ENCODE peak calls at places on chromosomes 11 and 22, in six cellular contexts. E is prostate gland; D is psoas muscle; Y is spleen; H is right lobe of liver; N is CD4-positive, alpha-beta T cell. R is an unnamed sample.

GRCh38 chr11:2837096-2837601 is 48.4 kb downstream of the CDKN1C start:
- DNase-seq in E (peak; percentile 61), D (peak; percentile 87), Y (no peak), H (no peak), N (no peak), R (peak; percentile 93)

GRCh38 chr11:71948314-71949027 is 19.6 kb downstream of the RNF121 start:
- DNase-seq in E (no peak), D (no peak), Y (no peak), H (peak; percentile 53), N (no peak), R (no peak)

GRCh38 chr11:68661014-68661413 is 23.3 kb upstream of the GAL start:
- DNase-seq in E (no peak), D (no peak), Y (peak; percentile 25), H (no peak), N (no peak), R (peak; percentile 37)

GRCh38 chr11:6438979-6439571 is 1.7 kb downstream of the HPX start:
- DNase-seq in E (peak; percentile 55), D (no peak), Y (no peak), H (peak; percentile 33), N (no peak), R (no peak)

GRCh38 chr11:4704790-4705334 is 278 bp downstream of the MMP26 start:
- DNase-seq in E (no peak), D (no peak), Y (no peak), H (no peak), N (no peak), R (no peak)

GRCh38 chr22:45006873-45007246 is 2.9 kb downstream of the PHF21B start:
- DNase-seq in E (peak; percentile 43), D (no peak), Y (no peak), H (no peak), N (no peak), R (no peak)

GRCh38 chr22:29115682-29116313 is 43.0 kb downstream of the KREMEN1 start:
- DNase-seq in E (no peak), D (no peak), Y (no peak), H (no peak), N (no peak), R (no peak)

GRCh38 chr11:9855579-9856260 is 191.8 kb downstream of the SWAP70 start:
- DNase-seq in E (no peak), D (no peak), Y (no peak), H (no peak), N (no peak), R (no peak)

GRCh38 chr11:26014456-26015115 is 317.3 kb upstream of the ANO3 start:
- DNase-seq in E (no peak), D (no peak), Y (no peak), H (no peak), N (no peak), R (no peak)

GRCh38 chr22:36162127-36163034 is 1.8 kb upstream of the APOL3 start:
- DNase-seq in E (no peak), D (no peak), Y (no peak), H (no peak), N (no peak), R (no peak)
- H3K27ac ChIP-seq in E (no peak overlapping the region), D (no peak overlapping the region), Y (peak overlapping the region; percentile 96), H (peak overlapping the region; percentile 53), N (peak overlapping the region; percentile 93), R (no peak overlapping the region)

GRCh38 chr11:121066623-121067022 is 34.4 kb upstream of the TECTA start:
- DNase-seq in E (no peak), D (no peak), Y (no peak), H (no peak), N (no peak), R (no peak)
- TF ChIP-seq CTCF in E (no peak), D (no peak), Y (no peak), H (no peak), N (no peak), R (no peak)

GRCh38 chr11:1466784-1467183 is 19.8 kb downstream of the MOB2 start:
- DNase-seq in E (no peak), D (no peak), Y (no peak), H (no peak), N (no peak), R (no peak)
- H3K27ac ChIP-seq in E (no peak overlapping the region), D (no peak overlapping the region), Y (no peak overlapping the region), H (no peak overlapping the region), N (no peak overlapping the region), R (no peak overlapping the region)

GRCh38 chr22:18001040-18001893 is 23.1 kb downstream of the MICAL3 start:
- DNase-seq in E (peak; percentile 85), D (peak; percentile 95), Y (peak; percentile 94), H (peak; percentile 93), N (peak; percentile 31), R (peak; percentile 97)
- TF ChIP-seq CTCF in E (peak; percentile 59), D (peak; percentile 64), Y (peak; percentile 44), H (peak; percentile 48), N (peak; percentile 33), R (peak; percentile 27)

DNA sequence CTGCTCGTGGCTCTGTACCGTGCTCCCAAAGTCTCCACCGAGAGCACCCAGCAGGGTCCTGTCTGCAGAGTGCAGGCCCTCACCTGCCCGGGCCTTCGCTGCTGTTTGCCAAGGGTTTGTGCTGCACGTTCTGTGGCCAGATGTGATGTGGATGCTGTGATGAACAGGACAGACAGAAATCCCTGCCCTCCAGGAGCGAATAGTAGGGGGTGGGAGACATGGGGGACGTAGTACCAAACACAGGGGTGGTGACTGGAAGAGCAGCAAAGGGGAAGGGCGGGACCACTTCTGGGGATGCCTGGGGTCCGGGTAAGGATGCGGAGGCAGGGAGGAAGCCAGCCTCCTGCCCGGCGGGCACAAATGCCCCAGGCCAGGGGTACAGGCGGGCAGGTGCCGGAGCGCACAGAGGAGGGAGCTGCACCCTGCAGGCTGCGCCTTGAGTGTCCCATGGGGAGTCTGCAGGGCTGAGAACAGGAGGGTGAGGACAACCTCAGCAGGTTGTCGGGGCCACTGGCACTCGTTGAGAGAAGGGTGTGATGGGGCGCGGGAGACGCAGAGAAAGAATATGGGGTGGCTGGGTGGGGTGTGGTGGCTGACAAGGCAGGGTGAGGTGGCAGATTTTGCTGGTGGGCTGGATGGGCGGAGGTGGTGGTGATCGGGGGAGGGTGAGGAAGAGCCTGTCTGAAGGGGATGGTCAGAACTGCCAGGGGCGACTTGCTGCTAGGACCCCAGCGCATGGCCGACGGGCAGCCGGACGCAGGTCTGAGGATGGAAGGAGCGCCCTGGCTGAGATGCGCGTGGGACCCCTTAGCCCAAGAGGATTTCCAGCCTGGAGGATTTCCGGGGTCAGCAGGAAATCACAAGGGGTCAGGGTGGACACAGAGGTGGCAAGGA is 16.3 kb upstream of the CTSD start:
- DNase-seq in E (no peak), D (no peak), Y (peak; percentile 73), H (no peak), N (no peak), R (no peak)
- H3K27ac ChIP-seq in E (no peak overlapping the region), D (no peak overlapping the region), Y (no peak overlapping the region), H (no peak overlapping the region), N (no peak overlapping the region), R (no peak overlapping the region)

GRCh38 chr11:113979427-113979826 is 4.5 kb downstream of the HTR3A start:
- DNase-seq in E (no peak), D (no peak), Y (no peak), H (no peak), N (no peak), R (no peak)

GRCh38 chr11:113971506-113972195 is 3.3 kb upstream of the HTR3A start:
- DNase-seq in E (no peak), D (no peak), Y (no peak), H (no peak), N (no peak), R (no peak)

GRCh38 chr11:113977701-113978100 is 2.8 kb downstream of the HTR3A start:
- DNase-seq in E (no peak), D (no peak), Y (peak; percentile 82), H (no peak), N (no peak), R (no peak)

GRCh38 chr11:113977071-113977490 is 2.2 kb downstream of the HTR3A start:
- DNase-seq in E (no peak), D (no peak), Y (no peak), H (no peak), N (no peak), R (no peak)

DNA sequence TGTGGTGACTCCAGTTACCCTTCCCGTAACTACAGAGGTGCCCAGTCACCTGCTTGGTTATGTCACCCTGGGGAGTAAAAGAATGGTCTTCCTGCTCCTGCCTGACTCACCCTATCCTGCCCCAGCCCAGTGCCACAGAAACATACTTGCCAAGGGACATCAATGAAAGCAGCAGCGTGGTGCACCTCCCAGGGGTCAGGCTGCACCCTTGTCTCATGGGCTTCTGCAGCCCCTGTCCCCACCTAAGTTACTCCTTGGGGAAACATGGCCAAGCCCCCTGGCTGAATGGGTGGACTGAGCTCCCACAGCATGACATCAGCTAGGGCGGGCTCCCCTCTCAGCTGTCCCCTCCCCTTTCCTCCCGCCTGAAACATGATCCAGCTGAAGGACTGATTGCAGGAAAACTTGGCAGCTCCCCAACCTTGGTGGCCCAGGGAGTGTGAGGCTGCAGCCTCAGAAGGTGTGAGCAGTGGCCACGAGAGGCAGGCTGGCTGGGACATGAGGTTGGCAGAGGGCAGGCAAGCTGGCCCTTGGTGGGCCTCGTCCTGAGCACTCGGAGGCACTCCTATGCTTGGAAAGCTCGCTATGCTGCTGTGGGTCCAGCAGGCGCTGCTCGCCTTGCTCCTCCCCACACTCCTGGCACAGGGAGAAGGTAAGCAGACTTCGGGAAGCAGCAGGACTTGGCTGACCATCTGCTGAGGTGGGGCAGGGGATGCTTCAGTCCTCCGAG is at the start of gene HTR3A:
- DNase-seq in E (peak; percentile 15), D (peak; percentile 73), Y (no peak), H (peak; percentile 45), N (no peak), R (peak; percentile 93)
- TF ChIP-seq CTCF in E (no peak), D (no peak), Y (no peak), H (no peak), N (no peak), R (no peak)

DNA sequence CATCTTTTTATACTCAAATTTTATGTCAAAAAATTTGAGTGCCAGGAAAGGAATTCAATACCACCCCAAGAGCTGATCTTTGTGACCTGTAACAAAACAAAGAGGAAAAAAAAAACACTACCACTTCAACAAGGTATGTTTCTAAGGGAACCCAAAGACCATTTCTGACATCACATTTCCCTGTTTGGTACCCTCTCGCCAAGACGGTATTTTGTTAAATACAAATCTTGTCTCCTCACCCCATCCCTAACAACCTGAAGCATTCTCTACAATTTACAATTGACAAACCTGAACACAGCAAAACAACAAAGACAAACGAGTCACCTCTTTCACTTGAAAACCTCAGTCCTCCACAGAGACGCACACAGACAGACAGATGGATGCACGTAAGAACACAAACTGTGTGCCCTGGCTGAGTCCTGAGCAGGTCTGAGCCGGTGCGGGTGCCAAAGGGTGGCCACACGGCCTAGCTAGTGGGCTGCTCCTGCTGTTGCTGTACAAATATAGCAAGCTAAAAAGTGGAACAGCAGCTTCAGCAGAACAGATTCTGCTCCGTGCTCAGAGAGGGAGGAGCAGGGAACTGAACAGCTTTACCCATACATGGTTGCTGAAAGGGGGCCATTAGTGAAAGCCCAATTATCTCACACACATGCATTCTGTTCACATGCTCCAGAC is 28.6 kb downstream of the CELF1 start:
- DNase-seq in E (peak; percentile 8), D (no peak), Y (no peak), H (no peak), N (peak; percentile 31), R (no peak)
- H3K27ac ChIP-seq in E (peak overlapping the region; percentile 69), D (peak overlapping the region; percentile 96), Y (peak overlapping the region; percentile 57), H (peak overlapping the region; percentile 64), N (peak overlapping the region; percentile 61), R (peak overlapping the region; percentile 61)

GRCh38 chr11:103433380-103433779 is 324.2 kb downstream of the DYNC2H1 start:
- DNase-seq in E (no peak), D (no peak), Y (no peak), H (no peak), N (no peak), R (no peak)
- TF ChIP-seq CTCF in E (no peak), D (no peak), Y (no peak), H (no peak), N (no peak), R (no peak)